ENCODE peak calls at places on chromosomes 11 and 22, in ten cellular contexts. One of them, this sample, is unnamed.

GRCh38 chr11:120280566-120281160 is 40.7 kb downstream of the POU2F3 start:
- DNase-seq in SJCRH30: no peak
- DNase-seq in esophagus muscularis mucosa: no peak
- DNase-seq in neuronal stem cell: no peak
- DNase-seq in tibial nerve: no peak
- DNase-seq in effector memory CD4-positive, alpha-beta T cell: no peak
- DNase-seq in heart right ventricle: no peak
- DNase-seq in cardiac fibroblast: peak; percentile 16
- DNase-seq in adrenal gland: no peak
- DNase-seq in adipocyte: no peak
- DNase-seq in this sample: no peak

GRCh38 chr11:43987384-43988039 is 45.1 kb downstream of the C11orf96 start:
- DNase-seq in SJCRH30: peak; percentile 76
- DNase-seq in adipocyte: peak; percentile 18
- DNase-seq in tibial nerve: peak; percentile 74
- DNase-seq in heart right ventricle: peak; percentile 94
- DNase-seq in neuronal stem cell: no peak
- DNase-seq in esophagus muscularis mucosa: peak; percentile 97
- DNase-seq in adrenal gland: peak; percentile 97
- DNase-seq in effector memory CD4-positive, alpha-beta T cell: no peak
- DNase-seq in cardiac fibroblast: peak; percentile 96
- DNase-seq in this sample: no peak

GRCh38 chr11:3905080-3905953 is 49.9 kb downstream of the STIM1 start:
- DNase-seq in cardiac fibroblast: peak; percentile 86
- DNase-seq in effector memory CD4-positive, alpha-beta T cell: peak; percentile 29
- DNase-seq in tibial nerve: no peak
- DNase-seq in neuronal stem cell: no peak
- DNase-seq in SJCRH30: no peak
- DNase-seq in adrenal gland: peak; percentile 33
- DNase-seq in adipocyte: peak; percentile 67
- DNase-seq in esophagus muscularis mucosa: no peak
- DNase-seq in heart right ventricle: no peak
- DNase-seq in this sample: peak; percentile 88

GRCh38 chr22:42171417-42171816 is 40.8 kb upstream of the CYP2D6 start:
- DNase-seq in esophagus muscularis mucosa: no peak
- DNase-seq in cardiac fibroblast: no peak
- DNase-seq in adipocyte: no peak
- DNase-seq in heart right ventricle: no peak
- DNase-seq in tibial nerve: no peak
- DNase-seq in adrenal gland: no peak
- DNase-seq in neuronal stem cell: no peak
- DNase-seq in effector memory CD4-positive, alpha-beta T cell: no peak
- DNase-seq in SJCRH30: no peak
- DNase-seq in this sample: no peak

GRCh38 chr11:119584193-119585037 is 144.6 kb downstream of the NECTIN1 start:
- DNase-seq in neuronal stem cell: peak; percentile 90
- DNase-seq in esophagus muscularis mucosa: no peak
- DNase-seq in heart right ventricle: no peak
- DNase-seq in effector memory CD4-positive, alpha-beta T cell: no peak
- DNase-seq in adrenal gland: peak; percentile 31
- DNase-seq in SJCRH30: peak; percentile 79
- DNase-seq in cardiac fibroblast: peak; percentile 89
- DNase-seq in tibial nerve: no peak
- DNase-seq in adipocyte: peak; percentile 70
- DNase-seq in this sample: no peak

GRCh38 chr11:116970485-116971292 is 127.5 kb downstream of the SIK3 start:
- DNase-seq in cardiac fibroblast: no peak
- DNase-seq in heart right ventricle: no peak
- DNase-seq in esophagus muscularis mucosa: no peak
- DNase-seq in tibial nerve: no peak
- DNase-seq in adipocyte: peak; percentile 14
- DNase-seq in neuronal stem cell: no peak
- DNase-seq in SJCRH30: peak; percentile 5
- DNase-seq in adrenal gland: no peak
- DNase-seq in effector memory CD4-positive, alpha-beta T cell: no peak
- DNase-seq in this sample: no peak

GRCh38 chr22:47976219-47976618 is 1213.8 kb downstream of the TBC1D22A start:
- DNase-seq in heart right ventricle: no peak
- DNase-seq in cardiac fibroblast: no peak
- DNase-seq in adipocyte: no peak
- DNase-seq in SJCRH30: no peak
- DNase-seq in tibial nerve: no peak
- DNase-seq in adrenal gland: no peak
- DNase-seq in neuronal stem cell: no peak
- DNase-seq in effector memory CD4-positive, alpha-beta T cell: no peak
- DNase-seq in esophagus muscularis mucosa: peak; percentile 75
- DNase-seq in this sample: no peak

GRCh38 chr22:31604137-31604705 is 57.8 kb downstream of the PISD start:
- DNase-seq in adrenal gland: no peak
- DNase-seq in cardiac fibroblast: no peak
- DNase-seq in neuronal stem cell: no peak
- DNase-seq in esophagus muscularis mucosa: no peak
- DNase-seq in adipocyte: no peak
- DNase-seq in heart right ventricle: no peak
- DNase-seq in SJCRH30: no peak
- DNase-seq in effector memory CD4-positive, alpha-beta T cell: no peak
- DNase-seq in tibial nerve: no peak
- DNase-seq in this sample: no peak

GRCh38 chr11:26703792-26704191 is 18.1 kb downstream of the SLC5A12 start:
- DNase-seq in cardiac fibroblast: no peak
- DNase-seq in SJCRH30: peak; percentile 8
- DNase-seq in neuronal stem cell: no peak
- DNase-seq in effector memory CD4-positive, alpha-beta T cell: no peak
- DNase-seq in adrenal gland: no peak
- DNase-seq in adipocyte: peak; percentile 53
- DNase-seq in tibial nerve: no peak
- DNase-seq in esophagus muscularis mucosa: no peak
- DNase-seq in heart right ventricle: no peak
- DNase-seq in this sample: no peak

GRCh38 chr11:79198203-79198897 is 242.5 kb downstream of the TENM4 start:
- DNase-seq in tibial nerve: no peak
- DNase-seq in adipocyte: no peak
- DNase-seq in effector memory CD4-positive, alpha-beta T cell: no peak
- DNase-seq in SJCRH30: no peak
- DNase-seq in cardiac fibroblast: no peak
- DNase-seq in adrenal gland: no peak
- DNase-seq in heart right ventricle: peak; percentile 23
- DNase-seq in neuronal stem cell: no peak
- DNase-seq in esophagus muscularis mucosa: no peak
- DNase-seq in this sample: no peak

GRCh38 chr11:121839821-121840220 is 276.2 kb downstream of the BLID start:
- DNase-seq in adrenal gland: no peak
- DNase-seq in tibial nerve: no peak
- DNase-seq in SJCRH30: no peak
- DNase-seq in adipocyte: peak; percentile 27
- DNase-seq in cardiac fibroblast: peak; percentile 11
- DNase-seq in heart right ventricle: no peak
- DNase-seq in effector memory CD4-positive, alpha-beta T cell: no peak
- DNase-seq in esophagus muscularis mucosa: no peak
- DNase-seq in neuronal stem cell: no peak
- DNase-seq in this sample: no peak

GRCh38 chr11:35158371-35159081 is 19.6 kb downstream of the CD44 start:
- DNase-seq in SJCRH30: no peak
- DNase-seq in neuronal stem cell: no peak
- DNase-seq in cardiac fibroblast: peak; percentile 81
- DNase-seq in adrenal gland: no peak
- DNase-seq in tibial nerve: no peak
- DNase-seq in heart right ventricle: peak; percentile 44
- DNase-seq in effector memory CD4-positive, alpha-beta T cell: no peak
- DNase-seq in adipocyte: peak; percentile 65
- DNase-seq in esophagus muscularis mucosa: no peak
- DNase-seq in this sample: no peak

GRCh38 chr11:121933694-121934093 is 182.3 kb downstream of the BLID start:
- DNase-seq in adrenal gland: no peak
- DNase-seq in tibial nerve: no peak
- DNase-seq in effector memory CD4-positive, alpha-beta T cell: no peak
- DNase-seq in cardiac fibroblast: no peak
- DNase-seq in adipocyte: peak; percentile 40
- DNase-seq in esophagus muscularis mucosa: no peak
- DNase-seq in heart right ventricle: no peak
- DNase-seq in neuronal stem cell: no peak
- DNase-seq in SJCRH30: no peak
- DNase-seq in this sample: no peak

DNA sequence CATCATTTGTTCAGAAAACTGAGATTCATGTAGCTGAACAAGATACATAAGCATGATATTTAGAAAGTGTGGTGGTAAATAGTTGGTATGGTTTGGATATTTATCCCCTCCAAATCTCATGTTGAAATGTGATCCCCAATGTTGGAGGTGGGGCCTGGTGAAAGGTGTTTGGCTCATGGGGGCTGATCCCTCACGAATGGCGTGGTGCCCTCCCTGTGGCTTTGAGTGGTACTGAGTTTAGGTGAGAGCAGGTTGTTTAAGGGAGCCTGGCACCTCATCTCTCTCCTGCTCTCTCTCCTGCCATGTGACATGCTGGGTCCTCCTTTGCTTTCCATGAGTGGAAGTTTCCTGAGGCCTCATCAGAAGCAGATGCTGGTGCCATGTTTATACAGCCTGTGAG is 48.1 kb downstream of the NXPE1 start:
- DNase-seq in SJCRH30: no peak
- DNase-seq in neuronal stem cell: no peak
- DNase-seq in cardiac fibroblast: no peak
- DNase-seq in tibial nerve: no peak
- DNase-seq in heart right ventricle: no peak
- DNase-seq in effector memory CD4-positive, alpha-beta T cell: no peak
- DNase-seq in esophagus muscularis mucosa: no peak
- DNase-seq in adipocyte: no peak
- DNase-seq in adrenal gland: no peak
- DNase-seq in this sample: no peak
- H3K4me3 ChIP-seq in SJCRH30: no peak overlapping the region
- H3K4me3 ChIP-seq in neuronal stem cell: no peak overlapping the region
- H3K4me3 ChIP-seq in cardiac fibroblast: no peak overlapping the region
- H3K4me3 ChIP-seq in tibial nerve: no peak overlapping the region
- H3K4me3 ChIP-seq in heart right ventricle: no peak overlapping the region
- H3K4me3 ChIP-seq in effector memory CD4-positive, alpha-beta T cell: no peak overlapping the region
- H3K4me3 ChIP-seq in esophagus muscularis mucosa: no peak overlapping the region
- H3K4me3 ChIP-seq in adipocyte: no peak overlapping the region
- H3K4me3 ChIP-seq in adrenal gland: no peak overlapping the region
- H3K4me3 ChIP-seq in this sample: no peak overlapping the region

GRCh38 chr11:17734418-17734911 is at the start of gene KCNC1:
- DNase-seq in neuronal stem cell: peak; percentile 65
- DNase-seq in tibial nerve: no peak
- DNase-seq in SJCRH30: peak; percentile 92
- DNase-seq in effector memory CD4-positive, alpha-beta T cell: no peak
- DNase-seq in heart right ventricle: no peak
- DNase-seq in esophagus muscularis mucosa: no peak
- DNase-seq in adrenal gland: peak; percentile 39
- DNase-seq in adipocyte: peak; percentile 64
- DNase-seq in cardiac fibroblast: peak; percentile 43
- DNase-seq in this sample: no peak
- H3K4me3 ChIP-seq in neuronal stem cell: peak within 1 kb of the TSS; percentile 64
- H3K4me3 ChIP-seq in tibial nerve: peak within 1 kb of the TSS; percentile 19
- H3K4me3 ChIP-seq in SJCRH30: peak within 1 kb of the TSS; percentile 69
- H3K4me3 ChIP-seq in effector memory CD4-positive, alpha-beta T cell: no peak within 1 kb of the TSS
- H3K4me3 ChIP-seq in heart right ventricle: peak within 1 kb of the TSS; percentile 50
- H3K4me3 ChIP-seq in esophagus muscularis mucosa: peak within 1 kb of the TSS; percentile 59
- H3K4me3 ChIP-seq in adrenal gland: peak within 1 kb of the TSS; percentile 59
- H3K4me3 ChIP-seq in adipocyte: peak within 1 kb of the TSS; percentile 66
- H3K4me3 ChIP-seq in cardiac fibroblast: peak within 1 kb of the TSS; percentile 18
- H3K4me3 ChIP-seq in this sample: no peak within 1 kb of the TSS

GRCh38 chr22:23246982-23247766 is 66.9 kb downstream of the BCR start:
- DNase-seq in tibial nerve: no peak
- DNase-seq in adrenal gland: no peak
- DNase-seq in SJCRH30: peak; percentile 68
- DNase-seq in heart right ventricle: no peak
- DNase-seq in esophagus muscularis mucosa: no peak
- DNase-seq in cardiac fibroblast: no peak
- DNase-seq in neuronal stem cell: no peak
- DNase-seq in adipocyte: no peak
- DNase-seq in effector memory CD4-positive, alpha-beta T cell: no peak
- DNase-seq in this sample: no peak

GRCh38 chr22:23245799-23246136 is 65.5 kb downstream of the BCR start:
- DNase-seq in SJCRH30: no peak
- DNase-seq in adipocyte: no peak
- DNase-seq in esophagus muscularis mucosa: no peak
- DNase-seq in cardiac fibroblast: no peak
- DNase-seq in neuronal stem cell: no peak
- DNase-seq in adrenal gland: no peak
- DNase-seq in effector memory CD4-positive, alpha-beta T cell: no peak
- DNase-seq in tibial nerve: no peak
- DNase-seq in heart right ventricle: no peak
- DNase-seq in this sample: no peak

GRCh38 chr22:23249506-23250423 is 69.5 kb downstream of the BCR start:
- DNase-seq in effector memory CD4-positive, alpha-beta T cell: no peak
- DNase-seq in cardiac fibroblast: no peak
- DNase-seq in adipocyte: no peak
- DNase-seq in SJCRH30: no peak
- DNase-seq in tibial nerve: no peak
- DNase-seq in adrenal gland: no peak
- DNase-seq in heart right ventricle: no peak
- DNase-seq in esophagus muscularis mucosa: no peak
- DNase-seq in neuronal stem cell: no peak
- DNase-seq in this sample: no peak

GRCh38 chr22:23250424-23251363 is 70.4 kb downstream of the BCR start:
- DNase-seq in heart right ventricle: no peak
- DNase-seq in tibial nerve: no peak
- DNase-seq in adrenal gland: no peak
- DNase-seq in effector memory CD4-positive, alpha-beta T cell: no peak
- DNase-seq in neuronal stem cell: no peak
- DNase-seq in cardiac fibroblast: no peak
- DNase-seq in esophagus muscularis mucosa: no peak
- DNase-seq in SJCRH30: no peak
- DNase-seq in adipocyte: no peak
- DNase-seq in this sample: no peak

GRCh38 chr22:23248583-23248982 is 68.3 kb downstream of the BCR start:
- DNase-seq in heart right ventricle: no peak
- DNase-seq in neuronal stem cell: no peak
- DNase-seq in adipocyte: peak; percentile 63
- DNase-seq in cardiac fibroblast: peak; percentile 42
- DNase-seq in SJCRH30: peak; percentile 54
- DNase-seq in adrenal gland: no peak
- DNase-seq in esophagus muscularis mucosa: no peak
- DNase-seq in effector memory CD4-positive, alpha-beta T cell: no peak
- DNase-seq in tibial nerve: no peak
- DNase-seq in this sample: no peak
- H3K4me3 ChIP-seq in heart right ventricle: no peak overlapping the region
- H3K4me3 ChIP-seq in neuronal stem cell: no peak overlapping the region
- H3K4me3 ChIP-seq in adipocyte: no peak overlapping the region
- H3K4me3 ChIP-seq in cardiac fibroblast: no peak overlapping the region
- H3K4me3 ChIP-seq in SJCRH30: no peak overlapping the region
- H3K4me3 ChIP-seq in adrenal gland: no peak overlapping the region
- H3K4me3 ChIP-seq in esophagus muscularis mucosa: no peak overlapping the region
- H3K4me3 ChIP-seq in effector memory CD4-positive, alpha-beta T cell: no peak overlapping the region
- H3K4me3 ChIP-seq in tibial nerve: no peak overlapping the region
- H3K4me3 ChIP-seq in this sample: no peak overlapping the region

GRCh38 chr22:25420471-25420924 is 144.0 kb upstream of the GRK3 start:
- DNase-seq in neuronal stem cell: no peak
- DNase-seq in adrenal gland: no peak
- DNase-seq in tibial nerve: no peak
- DNase-seq in cardiac fibroblast: no peak
- DNase-seq in esophagus muscularis mucosa: no peak
- DNase-seq in adipocyte: no peak
- DNase-seq in SJCRH30: no peak
- DNase-seq in effector memory CD4-positive, alpha-beta T cell: no peak
- DNase-seq in heart right ventricle: no peak
- DNase-seq in this sample: no peak
- H3K4me3 ChIP-seq in neuronal stem cell: no peak overlapping the region
- H3K4me3 ChIP-seq in adrenal gland: peak overlapping the region; percentile 42
- H3K4me3 ChIP-seq in tibial nerve: no peak overlapping the region
- H3K4me3 ChIP-seq in cardiac fibroblast: no peak overlapping the region
- H3K4me3 ChIP-seq in esophagus muscularis mucosa: peak overlapping the region; percentile 52
- H3K4me3 ChIP-seq in adipocyte: no peak overlapping the region
- H3K4me3 ChIP-seq in SJCRH30: no peak overlapping the region
- H3K4me3 ChIP-seq in effector memory CD4-positive, alpha-beta T cell: no peak overlapping the region
- H3K4me3 ChIP-seq in heart right ventricle: peak overlapping the region; percentile 49
- H3K4me3 ChIP-seq in this sample: no peak overlapping the region

GRCh38 chr11:112784323-112785073 is 176.7 kb upstream of the NCAM1 start:
- DNase-seq in esophagus muscularis mucosa: no peak
- DNase-seq in adipocyte: no peak
- DNase-seq in heart right ventricle: peak; percentile 68
- DNase-seq in effector memory CD4-positive, alpha-beta T cell: no peak
- DNase-seq in adrenal gland: peak; percentile 56
- DNase-seq in cardiac fibroblast: peak; percentile 89
- DNase-seq in tibial nerve: no peak
- DNase-seq in neuronal stem cell: no peak
- DNase-seq in SJCRH30: peak; percentile 88
- DNase-seq in this sample: no peak
- H3K4me3 ChIP-seq in esophagus muscularis mucosa: peak overlapping the region; percentile 43
- H3K4me3 ChIP-seq in adipocyte: peak overlapping the region; percentile 73
- H3K4me3 ChIP-seq in heart right ventricle: peak overlapping the region; percentile 37
- H3K4me3 ChIP-seq in effector memory CD4-positive, alpha-beta T cell: no peak overlapping the region
- H3K4me3 ChIP-seq in adrenal gland: peak overlapping the region; percentile 15
- H3K4me3 ChIP-seq in cardiac fibroblast: peak overlapping the region; percentile 10
- H3K4me3 ChIP-seq in tibial nerve: no peak overlapping the region
- H3K4me3 ChIP-seq in neuronal stem cell: no peak overlapping the region
- H3K4me3 ChIP-seq in SJCRH30: peak overlapping the region; percentile 49
- H3K4me3 ChIP-seq in this sample: no peak overlapping the region

This sample was measured in CD4-positive, CD25-positive, alpha-beta regulatory T cell.